ENCODE peak calls at places on chromosomes 12 and 14, in seven cellular contexts. D is tibial nerve, E is head of caudate nucleus, B is SHP77, T is AG08395, I is NCI-H2029 treated with DMSO at 0.1 percent for 48 hours, M is EH. V is an unnamed sample.

GRCh38 chr12:132866251-132866828 is 21.1 kb downstream of the CHFR start:
- DNase-seq in D (no peak), E (no peak), B (no peak), M (peak; percentile 61), I (no peak), T (peak; percentile 28), V (no peak)

GRCh38 chr12:50241178-50241577 is 42.1 kb downstream of the LIMA1 start:
- DNase-seq in M (peak; percentile 53), T (no peak), D (no peak), I (peak; percentile 73), E (no peak), B (no peak), V (no peak)

GRCh38 chr12:630656-631632 is 32.3 kb downstream of the NINJ2 start:
- DNase-seq in T (no peak), M (no peak), E (no peak), D (no peak), B (no peak), I (no peak), V (no peak)

GRCh38 chr12:128259556-128260070 is 7.4 kb upstream of the TMEM132C start:
- DNase-seq in M (no peak), B (peak; percentile 37), D (no peak), T (no peak), I (peak; percentile 29), E (peak; percentile 41), V (no peak)

GRCh38 chr12:100995201-100995600 is 200.6 kb downstream of the ANO4 start:
- DNase-seq in E (no peak), M (peak; percentile 36), I (no peak), B (no peak), D (no peak), T (no peak), V (no peak)

GRCh38 chr14:76784881-76785280 is 23.6 kb downstream of the VASH1 start:
- DNase-seq in D (peak; percentile 52), E (peak; percentile 73), I (no peak), B (peak; percentile 80), M (peak; percentile 83), T (peak; percentile 96), V (no peak)

GRCh38 chr12:51269174-51270066 is 795 bp downstream of the SMAGP start:
- DNase-seq in E (peak; percentile 11), I (no peak), D (no peak), T (peak; percentile 49), B (no peak), M (peak; percentile 57), V (peak; percentile 71)

GRCh38 chr14:21910260-21910659 is 236.6 kb upstream of the OR4E1 start:
- DNase-seq in E (no peak), I (no peak), B (no peak), D (no peak), M (no peak), T (no peak), V (no peak)

GRCh38 chr12:20011200-20011599 is 357.1 kb upstream of the PDE3A start:
- DNase-seq in D (no peak), E (no peak), B (no peak), I (peak; percentile 81), M (peak; percentile 52), T (no peak), V (no peak)

GRCh38 chr14:71931492-71932228 is 569 bp upstream of the RGS6 start:
- DNase-seq in I (no peak), T (no peak), M (no peak), B (no peak), D (peak; percentile 50), E (peak; percentile 14), V (no peak)

GRCh38 chr12:10501031-10501430 is 4.7 kb upstream of the EIF2S3B start:
- DNase-seq in T (peak; percentile 3), M (peak; percentile 20), D (no peak), E (no peak), I (peak; percentile 5), B (no peak), V (no peak)

GRCh38 chr12:50415899-50416479 is 15.3 kb downstream of the LARP4 start:
- DNase-seq in T (no peak), D (no peak), B (no peak), M (no peak), E (no peak), I (no peak), V (no peak)

GRCh38 chr12:94261119-94261518 is 112.7 kb downstream of the PLXNC1 start:
- DNase-seq in E (no peak), M (no peak), T (no peak), I (no peak), B (no peak), D (no peak), V (no peak)

GRCh38 chr12:31853977-31854376 is 105.2 kb upstream of the RESF1 start:
- DNase-seq in E (no peak), B (no peak), T (no peak), I (no peak), M (no peak), D (no peak), V (no peak)

GRCh38 chr14:74503973-74504335 is 10.4 kb downstream of the ISCA2 start:
- DNase-seq in I (no peak), M (no peak), B (no peak), D (no peak), T (no peak), E (no peak), V (no peak)

GRCh38 chr12:64171715-64172114 is 50.4 kb downstream of the KICS2 start:
- DNase-seq in D (no peak), M (peak; percentile 83), B (no peak), I (no peak), T (peak; percentile 76), E (no peak), V (no peak)

GRCh38 chr14:103696027-103696402 is 19.2 kb downstream of the XRCC3 start:
- DNase-seq in B (no peak), T (no peak), M (no peak), E (no peak), I (no peak), D (no peak), V (no peak)

GRCh38 chr14:69039287-69039628 is 60.2 kb upstream of the ACTN1 start:
- DNase-seq in E (no peak), B (no peak), I (no peak), D (no peak), M (peak; percentile 81), T (peak; percentile 67), V (no peak)

GRCh38 chr12:14716848-14717444 is 20.5 kb upstream of the GUCY2C start:
- DNase-seq in E (no peak), D (no peak), I (no peak), T (peak; percentile 29), B (no peak), M (peak; percentile 58), V (no peak)

GRCh38 chr12:69644516-69644915 is 33.8 kb upstream of the LRRC10 start:
- DNase-seq in D (no peak), M (no peak), I (no peak), E (no peak), T (no peak), B (no peak), V (no peak)

GRCh38 chr12:27709932-27710591 is 570 bp upstream of the MRPS35 start:
- DNase-seq in D (no peak), T (peak; percentile 26), E (no peak), I (peak; percentile 50), M (peak; percentile 54), B (peak; percentile 58), V (no peak)

GRCh38 chr12:71662861-71663560 is 637 bp downstream of the ZFC3H1 start:
- DNase-seq in M (peak; percentile 72), B (peak; percentile 52), D (peak; percentile 21), E (peak; percentile 36), T (peak; percentile 46), I (no peak), V (peak; percentile 78)

GRCh38 chr12:93742086-93742934 is 65.1 kb downstream of the CRADD start:
- DNase-seq in D (peak; percentile 63), M (peak; percentile 81), B (peak; percentile 72), E (peak; percentile 72), I (peak; percentile 45), T (peak; percentile 78), V (peak; percentile 77)

GRCh38 chr14:104601786-104602185 is 2.8 kb downstream of the TMEM179 start:
- DNase-seq in T (peak; percentile 42), E (peak; percentile 33), I (no peak), D (no peak), M (peak; percentile 52), B (no peak), V (no peak)

GRCh38 chr12:120075034-120075616 is 41.4 kb downstream of the RAB35 start:
- DNase-seq in D (no peak), T (no peak), I (no peak), B (no peak), E (no peak), M (no peak), V (no peak)

GRCh38 chr12:128606538-128606937 is 217.2 kb downstream of the SLC15A4 start:
- DNase-seq in E (no peak), I (no peak), M (no peak), T (no peak), B (no peak), D (no peak), V (no peak)

GRCh38 chr12:20368653-20369163 is 371 bp downstream of the PDE3A start:
- DNase-seq in I (no peak), D (no peak), B (no peak), T (peak; percentile 17), E (peak; percentile 12), M (peak; percentile 54), V (peak; percentile 70)

GRCh38 chr14:36129181-36129580 is 47.3 kb downstream of the PTCSC3 start:
- DNase-seq in I (peak; percentile 90), M (no peak), T (no peak), D (no peak), E (no peak), B (no peak), V (no peak)

GRCh38 chr14:77882631-77883030 is 82.7 kb downstream of the ADCK1 start:
- DNase-seq in T (peak; percentile 67), E (no peak), M (peak; percentile 58), B (no peak), D (no peak), I (no peak), V (no peak)